ENCODE peak calls at places on chromosomes 12 and 14, in eight cellular contexts. One of them, this sample, is unnamed.

GRCh38 chr12:123022846-123023245 is 42.4 kb downstream of the ARL6IP4 start:
- DNase-seq in testis: no peak
- DNase-seq in heart right ventricle: no peak
- DNase-seq in effector memory CD4-positive, alpha-beta T cell: no peak
- DNase-seq in Peyer's patch: peak; percentile 37
- DNase-seq in small intestine: no peak
- DNase-seq in lower leg skin: no peak
- DNase-seq in AG04449: no peak
- DNase-seq in this sample: no peak

GRCh38 chr12:27709932-27710591 is 570 bp upstream of the MRPS35 start:
- DNase-seq in testis: no peak
- DNase-seq in heart right ventricle: no peak
- DNase-seq in effector memory CD4-positive, alpha-beta T cell: no peak
- DNase-seq in Peyer's patch: no peak
- DNase-seq in small intestine: peak; percentile 60
- DNase-seq in lower leg skin: no peak
- DNase-seq in AG04449: peak; percentile 12
- DNase-seq in this sample: no peak

GRCh38 chr12:95282266-95282665 is 64.7 kb downstream of the VEZT start:
- DNase-seq in testis: no peak
- DNase-seq in heart right ventricle: no peak
- DNase-seq in effector memory CD4-positive, alpha-beta T cell: no peak
- DNase-seq in Peyer's patch: no peak
- DNase-seq in small intestine: no peak
- DNase-seq in lower leg skin: no peak
- DNase-seq in AG04449: no peak
- DNase-seq in this sample: no peak

GRCh38 chr14:51616724-51617409 is 34.8 kb upstream of the FRMD6 start:
- DNase-seq in testis: no peak
- DNase-seq in heart right ventricle: peak; percentile 25
- DNase-seq in effector memory CD4-positive, alpha-beta T cell: no peak
- DNase-seq in Peyer's patch: no peak
- DNase-seq in small intestine: peak; percentile 16
- DNase-seq in lower leg skin: no peak
- DNase-seq in AG04449: peak; percentile 76
- DNase-seq in this sample: peak; percentile 82

GRCh38 chr12:113561381-113561780 is 89.7 kb upstream of the LHX5 start:
- DNase-seq in testis: no peak
- DNase-seq in heart right ventricle: no peak
- DNase-seq in effector memory CD4-positive, alpha-beta T cell: no peak
- DNase-seq in Peyer's patch: no peak
- DNase-seq in small intestine: no peak
- DNase-seq in lower leg skin: no peak
- DNase-seq in AG04449: no peak
- DNase-seq in this sample: no peak

GRCh38 chr14:101248056-101248725 is 313.1 kb upstream of the DIO3 start:
- DNase-seq in testis: no peak
- DNase-seq in heart right ventricle: no peak
- DNase-seq in effector memory CD4-positive, alpha-beta T cell: no peak
- DNase-seq in Peyer's patch: no peak
- DNase-seq in small intestine: no peak
- DNase-seq in lower leg skin: peak; percentile 64
- DNase-seq in AG04449: no peak
- DNase-seq in this sample: no peak

GRCh38 chr14:72638021-72638420 is 255.9 kb downstream of the DPF3 start:
- DNase-seq in testis: no peak
- DNase-seq in heart right ventricle: peak; percentile 37
- DNase-seq in effector memory CD4-positive, alpha-beta T cell: no peak
- DNase-seq in Peyer's patch: no peak
- DNase-seq in small intestine: no peak
- DNase-seq in lower leg skin: no peak
- DNase-seq in AG04449: peak; percentile 68
- DNase-seq in this sample: peak; percentile 72

GRCh38 chr14:81402123-81402495 is 2.0 kb upstream of the STON2 start:
- DNase-seq in testis: no peak
- DNase-seq in heart right ventricle: no peak
- DNase-seq in effector memory CD4-positive, alpha-beta T cell: no peak
- DNase-seq in Peyer's patch: no peak
- DNase-seq in small intestine: no peak
- DNase-seq in lower leg skin: no peak
- DNase-seq in AG04449: no peak
- DNase-seq in this sample: no peak

GRCh38 chr12:18971932-18972331 is 157.6 kb upstream of the PLEKHA5 start:
- DNase-seq in testis: no peak
- DNase-seq in heart right ventricle: no peak
- DNase-seq in effector memory CD4-positive, alpha-beta T cell: no peak
- DNase-seq in Peyer's patch: no peak
- DNase-seq in small intestine: no peak
- DNase-seq in lower leg skin: no peak
- DNase-seq in AG04449: no peak
- DNase-seq in this sample: no peak

GRCh38 chr14:33542338-33543290 is 408.3 kb downstream of the EGLN3 start:
- DNase-seq in testis: no peak
- DNase-seq in heart right ventricle: no peak
- DNase-seq in effector memory CD4-positive, alpha-beta T cell: no peak
- DNase-seq in Peyer's patch: no peak
- DNase-seq in small intestine: no peak
- DNase-seq in lower leg skin: no peak
- DNase-seq in AG04449: no peak
- DNase-seq in this sample: no peak

GRCh38 chr14:81485372-81485771 is 48.3 kb downstream of the SEL1L start:
- DNase-seq in testis: no peak
- DNase-seq in heart right ventricle: no peak
- DNase-seq in effector memory CD4-positive, alpha-beta T cell: no peak
- DNase-seq in Peyer's patch: no peak
- DNase-seq in small intestine: peak; percentile 12
- DNase-seq in lower leg skin: no peak
- DNase-seq in AG04449: no peak
- DNase-seq in this sample: no peak

GRCh38 chr14:77988966-77989365 is 181.2 kb upstream of the NRXN3 start:
- DNase-seq in testis: no peak
- DNase-seq in heart right ventricle: peak; percentile 49
- DNase-seq in effector memory CD4-positive, alpha-beta T cell: no peak
- DNase-seq in Peyer's patch: no peak
- DNase-seq in small intestine: no peak
- DNase-seq in lower leg skin: no peak
- DNase-seq in AG04449: no peak
- DNase-seq in this sample: peak; percentile 47

GRCh38 chr14:21476925-21477681 is at the start of the genes RAB2B and TOX4:
- DNase-seq in testis: peak; percentile 99
- DNase-seq in heart right ventricle: peak; percentile 97
- DNase-seq in effector memory CD4-positive, alpha-beta T cell: peak; percentile 95
- DNase-seq in Peyer's patch: peak; percentile 94
- DNase-seq in small intestine: peak; percentile 99
- DNase-seq in lower leg skin: peak; percentile 99
- DNase-seq in AG04449: peak; percentile 94
- DNase-seq in this sample: peak; percentile 95

GRCh38 chr14:39247256-39247655 is 13.5 kb downstream of the MIA2 start:
- DNase-seq in testis: no peak
- DNase-seq in heart right ventricle: no peak
- DNase-seq in effector memory CD4-positive, alpha-beta T cell: no peak
- DNase-seq in Peyer's patch: no peak
- DNase-seq in small intestine: no peak
- DNase-seq in lower leg skin: no peak
- DNase-seq in AG04449: peak; percentile 54
- DNase-seq in this sample: peak; percentile 75

GRCh38 chr14:74299061-74299545 is 3.6 kb downstream of the ABCD4 start:
- DNase-seq in testis: no peak
- DNase-seq in heart right ventricle: peak; percentile 64
- DNase-seq in effector memory CD4-positive, alpha-beta T cell: peak; percentile 14
- DNase-seq in Peyer's patch: no peak
- DNase-seq in small intestine: no peak
- DNase-seq in lower leg skin: no peak
- DNase-seq in AG04449: no peak
- DNase-seq in this sample: peak; percentile 11

GRCh38 chr12:81866081-81866480 is 106.9 kb upstream of the PPFIA2 start:
- DNase-seq in testis: no peak
- DNase-seq in heart right ventricle: no peak
- DNase-seq in effector memory CD4-positive, alpha-beta T cell: no peak
- DNase-seq in Peyer's patch: no peak
- DNase-seq in small intestine: no peak
- DNase-seq in lower leg skin: peak; percentile 68
- DNase-seq in AG04449: no peak
- DNase-seq in this sample: no peak

GRCh38 chr12:112887542-112887941 is 19.2 kb upstream of the OAS1 start:
- DNase-seq in testis: no peak
- DNase-seq in heart right ventricle: no peak
- DNase-seq in effector memory CD4-positive, alpha-beta T cell: no peak
- DNase-seq in Peyer's patch: no peak
- DNase-seq in small intestine: no peak
- DNase-seq in lower leg skin: no peak
- DNase-seq in AG04449: no peak
- DNase-seq in this sample: no peak

DNA sequence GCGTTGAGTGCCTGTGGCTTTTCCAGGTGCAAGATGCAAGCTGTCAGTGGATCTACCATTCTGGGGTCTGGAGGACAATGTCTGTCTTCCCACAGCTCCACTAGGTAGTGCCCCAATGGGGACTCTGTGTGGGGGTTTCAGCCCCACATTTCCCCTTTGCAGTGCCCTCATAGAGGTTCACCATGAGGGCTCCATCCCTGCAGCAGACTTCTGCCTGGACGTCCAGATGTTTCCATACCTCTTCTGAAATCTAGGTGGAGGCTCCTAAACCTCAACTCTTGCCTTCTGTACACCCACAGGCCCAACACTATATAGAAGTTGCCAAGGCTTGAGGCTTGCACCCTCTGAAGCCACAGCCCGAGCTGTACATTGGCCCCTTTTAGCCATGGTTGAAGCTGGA is 52.9 kb downstream of the PRKCH start:
- DNase-seq in testis: no peak
- DNase-seq in heart right ventricle: no peak
- DNase-seq in effector memory CD4-positive, alpha-beta T cell: no peak
- DNase-seq in Peyer's patch: no peak
- DNase-seq in small intestine: no peak
- DNase-seq in lower leg skin: no peak
- DNase-seq in AG04449: no peak
- DNase-seq in this sample: no peak
- H3K4me3 ChIP-seq in testis: no peak overlapping the region
- H3K4me3 ChIP-seq in heart right ventricle: no peak overlapping the region
- H3K4me3 ChIP-seq in effector memory CD4-positive, alpha-beta T cell: no peak overlapping the region
- H3K4me3 ChIP-seq in Peyer's patch: no peak overlapping the region
- H3K4me3 ChIP-seq in small intestine: no peak overlapping the region
- H3K4me3 ChIP-seq in lower leg skin: no peak overlapping the region
- H3K4me3 ChIP-seq in AG04449: no peak overlapping the region
- H3K4me3 ChIP-seq in this sample: no peak overlapping the region

DNA sequence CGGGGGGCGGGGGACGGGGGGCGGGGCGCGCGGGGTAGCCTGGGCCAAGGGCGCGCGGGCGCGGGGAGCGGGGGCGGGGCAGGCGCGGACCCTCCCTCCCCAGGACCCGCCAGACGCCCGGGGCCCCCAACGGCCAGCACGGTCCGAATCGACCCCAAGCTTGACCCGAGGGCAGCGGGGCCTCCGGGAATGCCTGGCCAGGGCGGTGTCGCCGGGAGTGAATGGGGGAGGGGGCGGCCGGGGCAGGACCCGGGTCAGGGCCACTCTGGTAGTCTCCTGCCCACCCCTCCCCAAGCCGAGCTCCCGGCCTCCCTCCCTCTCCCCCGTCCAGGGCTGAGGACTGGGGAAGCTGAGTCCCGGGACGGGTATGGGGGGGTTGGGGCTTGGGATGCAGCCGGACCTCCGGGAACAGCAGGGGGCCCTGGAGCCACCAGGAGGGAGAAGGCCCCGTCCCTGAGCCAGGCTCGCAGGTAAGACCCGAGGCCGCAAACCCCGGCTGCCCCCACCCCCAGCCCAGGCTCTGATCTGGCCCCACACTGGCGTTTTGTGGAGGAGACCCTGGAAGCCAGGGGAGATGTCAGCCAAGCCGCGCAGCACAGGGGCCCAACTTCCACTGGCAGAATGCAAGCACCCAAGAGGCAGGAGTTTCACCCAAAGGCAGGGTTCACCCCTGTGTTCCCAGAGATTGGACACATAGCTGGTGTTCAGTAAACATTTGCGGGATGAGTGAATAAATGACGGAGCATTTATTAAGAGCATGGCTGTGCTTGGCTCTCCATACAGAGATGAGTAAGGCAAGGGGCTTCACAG is 555 bp upstream of the GALNT9 start:
- DNase-seq in testis: no peak
- DNase-seq in heart right ventricle: no peak
- DNase-seq in effector memory CD4-positive, alpha-beta T cell: no peak
- DNase-seq in Peyer's patch: no peak
- DNase-seq in small intestine: no peak
- DNase-seq in lower leg skin: no peak
- DNase-seq in AG04449: no peak
- DNase-seq in this sample: no peak
- H3K4me3 ChIP-seq in testis: no peak overlapping the region
- H3K4me3 ChIP-seq in heart right ventricle: no peak overlapping the region
- H3K4me3 ChIP-seq in effector memory CD4-positive, alpha-beta T cell: no peak overlapping the region
- H3K4me3 ChIP-seq in Peyer's patch: no peak overlapping the region
- H3K4me3 ChIP-seq in small intestine: no peak overlapping the region
- H3K4me3 ChIP-seq in lower leg skin: no peak overlapping the region
- H3K4me3 ChIP-seq in AG04449: no peak overlapping the region
- H3K4me3 ChIP-seq in this sample: no peak overlapping the region

GRCh38 chr14:99736600-99737371 is 52.7 kb downstream of the CYP46A1 start:
- DNase-seq in testis: no peak
- DNase-seq in heart right ventricle: peak; percentile 77
- DNase-seq in effector memory CD4-positive, alpha-beta T cell: no peak
- DNase-seq in Peyer's patch: peak; percentile 45
- DNase-seq in small intestine: peak; percentile 4
- DNase-seq in lower leg skin: no peak
- DNase-seq in AG04449: no peak
- DNase-seq in this sample: no peak
- H3K4me3 ChIP-seq in testis: no peak overlapping the region
- H3K4me3 ChIP-seq in heart right ventricle: peak overlapping the region; percentile 56
- H3K4me3 ChIP-seq in effector memory CD4-positive, alpha-beta T cell: no peak overlapping the region
- H3K4me3 ChIP-seq in Peyer's patch: no peak overlapping the region
- H3K4me3 ChIP-seq in small intestine: no peak overlapping the region
- H3K4me3 ChIP-seq in lower leg skin: no peak overlapping the region
- H3K4me3 ChIP-seq in AG04449: no peak overlapping the region
- H3K4me3 ChIP-seq in this sample: no peak overlapping the region

GRCh38 chr12:133129368-133130037 is 571 bp downstream of the ZNF891 start:
- DNase-seq in testis: no peak
- DNase-seq in heart right ventricle: no peak
- DNase-seq in effector memory CD4-positive, alpha-beta T cell: no peak
- DNase-seq in Peyer's patch: no peak
- DNase-seq in small intestine: peak; percentile 14
- DNase-seq in lower leg skin: no peak
- DNase-seq in AG04449: no peak
- DNase-seq in this sample: no peak

GRCh38 chr12:133130038-133130807 is at the start of the genes ZNF10 and ZNF891:
- DNase-seq in testis: peak; percentile 98
- DNase-seq in heart right ventricle: peak; percentile 95
- DNase-seq in effector memory CD4-positive, alpha-beta T cell: peak; percentile 91
- DNase-seq in Peyer's patch: peak; percentile 98
- DNase-seq in small intestine: peak; percentile 94
- DNase-seq in lower leg skin: peak; percentile 99
- DNase-seq in AG04449: peak; percentile 55
- DNase-seq in this sample: peak; percentile 75

GRCh38 chr12:133135747-133136146 is 5.3 kb downstream of the ZNF10 start:
- DNase-seq in testis: no peak
- DNase-seq in heart right ventricle: no peak
- DNase-seq in effector memory CD4-positive, alpha-beta T cell: no peak
- DNase-seq in Peyer's patch: no peak
- DNase-seq in small intestine: no peak
- DNase-seq in lower leg skin: no peak
- DNase-seq in AG04449: no peak
- DNase-seq in this sample: no peak

DNA sequence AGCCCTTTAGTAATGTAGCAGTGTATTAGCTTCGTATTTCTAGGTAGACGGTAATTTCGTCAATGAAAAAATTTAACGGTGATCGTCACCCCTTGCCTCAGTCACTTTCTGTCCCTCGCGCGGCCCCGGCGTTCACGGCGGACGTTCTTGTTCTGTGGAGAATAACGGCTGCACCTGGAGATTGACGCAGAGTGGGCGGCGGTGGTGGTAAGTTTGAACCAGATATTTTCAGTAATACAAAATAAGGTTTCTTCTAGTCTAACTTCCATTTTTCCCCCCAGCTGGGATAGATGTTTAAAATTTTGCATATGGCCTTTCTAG is 341 bp downstream of the ZNF10 start:
- DNase-seq in testis: peak; percentile 66
- DNase-seq in heart right ventricle: peak; percentile 34
- DNase-seq in effector memory CD4-positive, alpha-beta T cell: no peak
- DNase-seq in Peyer's patch: no peak
- DNase-seq in small intestine: no peak
- DNase-seq in lower leg skin: peak; percentile 88
- DNase-seq in AG04449: no peak
- DNase-seq in this sample: no peak
- H3K4me3 ChIP-seq in testis: peak overlapping the region; percentile 81
- H3K4me3 ChIP-seq in heart right ventricle: peak overlapping the region; percentile 88
- H3K4me3 ChIP-seq in effector memory CD4-positive, alpha-beta T cell: peak overlapping the region; percentile 67
- H3K4me3 ChIP-seq in Peyer's patch: peak overlapping the region; percentile 80
- H3K4me3 ChIP-seq in small intestine: peak overlapping the region; percentile 89
- H3K4me3 ChIP-seq in lower leg skin: peak overlapping the region; percentile 75
- H3K4me3 ChIP-seq in AG04449: peak overlapping the region; percentile 93
- H3K4me3 ChIP-seq in this sample: peak overlapping the region; percentile 82

This sample was measured in AG09309.